ENCODE peak calls at places on chromosomes 1 and 21, in nine cellular contexts. N is right cardiac atrium; A is naive thymus-derived CD4-positive, alpha-beta T cell; Q is stomach; F is breast epithelium; Y is prostate gland; S is psoas muscle; K is mucosa of descending colon; X is A549. O is an unnamed sample.

GRCh38 chr1:173134029-173134428 is 73.1 kb downstream of the TNFSF4 start:
- DNase-seq in Y (no peak), X (no peak), F (no peak), K (no peak), N (no peak), Q (no peak), A (no peak), S (no peak), O (no peak)

GRCh38 chr1:38123356-38123755 is 76.8 kb upstream of the POU3F1 start:
- DNase-seq in Y (no peak), F (no peak), S (no peak), N (no peak), A (no peak), K (no peak), Q (no peak), X (peak; percentile 16), O (no peak)

GRCh38 chr1:3668148-3668547 is 15.8 kb downstream of the TP73 start:
- DNase-seq in X (no peak), Y (no peak), F (no peak), K (peak; percentile 44), S (no peak), N (peak; percentile 6), A (no peak), Q (no peak), O (no peak)

GRCh38 chr1:172812118-172812517 is 153.2 kb downstream of the FASLG start:
- DNase-seq in N (no peak), A (no peak), Y (no peak), K (no peak), S (no peak), Q (no peak), X (no peak), F (no peak), O (no peak)

GRCh38 chr21:33383056-33383888 is 19.9 kb upstream of the IFNGR2 start:
- DNase-seq in Q (peak; percentile 68), K (peak; percentile 88), N (peak; percentile 54), A (no peak), X (peak; percentile 71), Y (peak; percentile 38), F (peak; percentile 56), S (peak; percentile 65), O (peak; percentile 61)

GRCh38 chr21:33978585-33978984 is 63.0 kb upstream of the ATP5PO start:
- DNase-seq in Y (no peak), A (no peak), X (no peak), F (no peak), Q (no peak), S (no peak), K (no peak), N (no peak), O (no peak)

GRCh38 chr1:166233750-166234366 is 67.1 kb upstream of the FAM78B start:
- DNase-seq in Y (no peak), F (no peak), N (no peak), Q (no peak), X (no peak), K (no peak), S (no peak), A (no peak), O (no peak)

GRCh38 chr21:41133896-41134522 is 34.0 kb upstream of the BACE2 start:
- DNase-seq in A (no peak), K (no peak), X (peak; percentile 41), Y (no peak), S (no peak), F (no peak), Q (no peak), N (no peak), O (peak; percentile 30)

GRCh38 chr1:189434461-189434860 is 1043.2 kb downstream of the BRINP3 start:
- DNase-seq in A (no peak), F (no peak), Y (no peak), K (no peak), S (no peak), N (no peak), Q (no peak), X (no peak), O (no peak)

GRCh38 chr1:8343464-8344001 is 25.6 kb downstream of the SLC45A1 start:
- DNase-seq in S (peak; percentile 89), F (peak; percentile 69), Q (peak; percentile 76), A (no peak), K (no peak), Y (peak; percentile 87), X (peak; percentile 89), N (peak; percentile 88), O (peak; percentile 83)

GRCh38 chr21:44815225-44815624 is 2.6 kb downstream of the SUMO3 start:
- DNase-seq in Q (no peak), Y (no peak), F (no peak), K (peak; percentile 53), X (no peak), S (no peak), A (no peak), N (no peak), O (no peak)

GRCh38 chr21:44813727-44814126 is 4.1 kb downstream of the SUMO3 start:
- DNase-seq in A (no peak), F (no peak), Q (no peak), N (no peak), Y (no peak), X (no peak), S (no peak), K (no peak), O (no peak)

GRCh38 chr21:44814498-44815023 is 3.3 kb downstream of the SUMO3 start:
- DNase-seq in N (no peak), S (no peak), Y (no peak), K (no peak), F (no peak), A (no peak), X (no peak), Q (no peak), O (no peak)

GRCh38 chr21:44812640-44813039 is 5.2 kb downstream of the SUMO3 start:
- DNase-seq in A (no peak), Q (peak; percentile 46), S (no peak), K (no peak), X (no peak), N (no peak), F (no peak), Y (no peak), O (no peak)

DNA sequence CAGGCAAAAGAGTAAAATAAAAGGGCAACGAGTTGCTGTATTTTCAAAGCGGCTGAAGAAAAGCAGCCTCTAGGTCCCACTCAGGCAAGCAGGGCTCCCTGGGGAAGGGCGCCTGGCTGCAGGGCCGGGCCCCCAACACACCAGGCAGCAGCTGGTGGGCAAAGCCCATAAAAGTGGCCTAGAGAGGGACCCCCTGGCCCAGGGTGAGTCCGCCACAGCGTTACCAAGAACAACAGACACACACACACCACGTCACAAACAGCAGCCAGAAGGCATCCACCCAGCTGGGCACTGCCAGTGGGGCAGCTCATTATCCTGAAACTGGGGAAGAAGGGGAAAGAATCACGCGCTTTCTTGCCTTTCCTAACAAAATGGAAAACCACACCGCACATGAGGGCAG is 4.7 kb downstream of the SUMO3 start:
- DNase-seq in A (no peak), N (no peak), Q (no peak), F (no peak), X (no peak), S (no peak), K (no peak), Y (no peak), O (no peak)
- H3K4me3 ChIP-seq in A (no peak overlapping the region), N (no peak overlapping the region), Q (no peak overlapping the region), F (no peak overlapping the region), X (no peak overlapping the region), S (no peak overlapping the region), K (no peak overlapping the region), Y (no peak overlapping the region), O (no peak overlapping the region)

DNA sequence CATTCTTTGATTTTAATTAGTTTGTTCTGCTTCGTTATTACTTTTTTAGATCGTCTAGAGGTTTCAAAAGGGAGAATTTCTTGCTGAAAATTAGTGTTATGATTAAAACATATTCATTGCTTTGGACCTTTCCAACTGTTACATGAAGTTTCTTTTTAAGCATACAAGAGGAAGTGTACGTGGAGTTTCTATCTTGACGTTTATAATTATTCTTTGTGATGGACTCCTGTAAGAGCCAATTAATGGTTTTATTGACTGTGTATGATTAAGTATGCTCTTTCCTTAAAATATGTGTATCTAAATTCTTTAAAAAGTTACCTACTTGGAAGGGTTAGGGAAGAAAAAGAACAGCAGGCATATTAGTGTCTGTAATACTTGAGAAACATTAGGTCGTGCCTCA is 37.8 kb downstream of the SPEN start:
- DNase-seq in K (no peak), Y (no peak), A (no peak), S (no peak), N (no peak), X (no peak), Q (no peak), F (no peak), O (no peak)
- H3K4me3 ChIP-seq in K (no peak overlapping the region), Y (no peak overlapping the region), A (no peak overlapping the region), S (peak overlapping the region; percentile 61), N (no peak overlapping the region), X (no peak overlapping the region), Q (peak overlapping the region; percentile 35), F (no peak overlapping the region), O (no peak overlapping the region)

GRCh38 chr21:37659874-37660273 is 256.4 kb downstream of the KCNJ6 start:
- DNase-seq in F (no peak), S (no peak), X (no peak), Y (no peak), N (no peak), K (no peak), Q (no peak), A (no peak), O (no peak)

GRCh38 chr21:37658121-37658993 is 257.9 kb downstream of the KCNJ6 start:
- DNase-seq in Y (no peak), K (no peak), Q (no peak), X (no peak), A (no peak), F (no peak), S (no peak), N (no peak), O (no peak)

GRCh38 chr21:37656899-37657298 is 259.4 kb downstream of the KCNJ6 start:
- DNase-seq in X (no peak), K (no peak), Q (no peak), Y (no peak), S (no peak), F (no peak), N (no peak), A (no peak), O (no peak)

GRCh38 chr21:37660709-37661108 is 255.5 kb downstream of the KCNJ6 start:
- DNase-seq in Y (no peak), K (no peak), S (no peak), X (no peak), F (no peak), A (no peak), N (no peak), Q (no peak), O (no peak)

DNA sequence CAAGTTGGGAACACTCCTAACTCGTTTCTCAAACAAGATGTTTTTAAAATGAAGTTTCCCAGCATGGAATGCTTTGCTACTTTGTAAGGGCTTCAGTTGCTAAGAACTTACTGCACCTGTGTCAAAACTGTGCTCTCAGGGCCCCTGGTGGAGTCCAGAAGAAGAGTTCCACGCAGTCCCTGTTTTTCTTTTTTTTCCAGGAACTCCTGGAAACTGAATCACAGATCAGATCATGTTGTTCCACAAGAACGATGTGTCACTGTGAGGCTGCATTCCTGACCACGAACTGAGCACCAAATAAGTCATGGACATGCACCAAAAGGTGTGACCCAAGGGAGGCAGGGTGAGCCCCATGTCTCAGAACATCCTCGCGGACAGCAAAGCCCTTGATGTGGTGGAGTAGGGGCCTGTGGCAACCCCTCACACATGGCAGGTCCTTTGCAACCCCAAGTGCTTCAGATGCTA is 257.2 kb downstream of the KCNJ6 start:
- DNase-seq in X (peak; percentile 79), Y (peak; percentile 50), F (no peak), A (no peak), K (no peak), S (no peak), N (no peak), Q (no peak), O (peak; percentile 21)
- H3K4me3 ChIP-seq in X (no peak overlapping the region), Y (no peak overlapping the region), F (no peak overlapping the region), A (no peak overlapping the region), K (no peak overlapping the region), S (no peak overlapping the region), N (no peak overlapping the region), Q (no peak overlapping the region), O (no peak overlapping the region)

GRCh38 chr1:50836117-50836516 is 124.0 kb downstream of the FAF1 start:
- DNase-seq in Y (no peak), F (no peak), X (no peak), A (no peak), S (no peak), Q (no peak), N (no peak), K (no peak), O (no peak)
- H3K4me3 ChIP-seq in Y (no peak overlapping the region), F (no peak overlapping the region), X (no peak overlapping the region), A (no peak overlapping the region), S (no peak overlapping the region), Q (no peak overlapping the region), N (no peak overlapping the region), K (no peak overlapping the region), O (no peak overlapping the region)

O was measured in testis.